ENCODE peak calls at places on chromosome 10, in seven cellular contexts. J is ELR; Q is WTC11; Z is lower leg skin; F is stimulated activated CD8-positive, alpha-beta memory T cell treated with anti-CD3 and anti-CD28 coated beads, Interleukin-4, amount 100 ng/mL, for 1 hour; G is tibial artery; R is GM20000. D is an unnamed sample.

GRCh38 chr10:49831352-49832040 is 69.4 kb upstream of the OGDHL start:
- DNase-seq in R (no peak), Q (peak), G (no peak), J (peak), F (no peak), Z (no peak), D (no peak)

GRCh38 chr10:24518981-24519597 is 204.6 kb downstream of the ARHGAP21 start:
- DNase-seq in R (peak), Z (no peak), G (peak), J (peak), Q (peak), F (no peak), D (no peak)

GRCh38 chr10:62019013-62019684 is 117.7 kb downstream of the ARID5B start:
- DNase-seq in R (no peak), Z (no peak), G (no peak), J (no peak), Q (no peak), F (no peak), D (no peak)

GRCh38 chr10:73750807-73751206 is 6.6 kb downstream of the SEC24C start:
- DNase-seq in G (no peak), Q (no peak), R (no peak), F (no peak), Z (no peak), J (no peak), D (no peak)

GRCh38 chr10:77631241-77631640 is 6.4 kb downstream of the KCNMA1 start:
- DNase-seq in Z (no peak), R (no peak), J (no peak), F (no peak), Q (no peak), G (peak), D (no peak)

GRCh38 chr10:102931643-102932042 is 13.5 kb downstream of the CNNM2 start:
- DNase-seq in Q (no peak), F (no peak), J (peak), G (no peak), Z (no peak), R (no peak), D (no peak)

GRCh38 chr10:59382831-59383295 is 20.5 kb upstream of the FAM13C start:
- DNase-seq in G (no peak), R (no peak), F (no peak), Q (no peak), Z (no peak), J (no peak), D (no peak)

GRCh38 chr10:25175527-25176420 is 973 bp downstream of the GPR158 start:
- DNase-seq in Q (peak), F (no peak), J (no peak), Z (no peak), R (no peak), G (no peak), D (no peak)

GRCh38 chr10:131128731-131129130 is 182.8 kb downstream of the TCERG1L start:
- DNase-seq in G (no peak), J (no peak), F (no peak), R (no peak), Q (no peak), Z (no peak), D (no peak)

GRCh38 chr10:68992721-68993440 is 4.3 kb downstream of the KIFBP start:
- DNase-seq in J (peak), R (no peak), G (peak), F (no peak), Z (no peak), Q (no peak), D (no peak)

GRCh38 chr10:22243321-22243720 is 25.5 kb upstream of the EBLN1 start:
- DNase-seq in R (no peak), Z (no peak), Q (no peak), F (no peak), G (no peak), J (no peak), D (no peak)

GRCh38 chr10:68067508-68067907 is 7.6 kb downstream of the HERC4 start:
- DNase-seq in Z (no peak), J (no peak), G (no peak), Q (no peak), R (no peak), F (no peak), D (no peak)

GRCh38 chr10:78685466-78686163 is 383.2 kb upstream of the ZMIZ1 start:
- DNase-seq in J (peak), Z (no peak), F (no peak), R (no peak), G (no peak), Q (no peak), D (no peak)

GRCh38 chr10:79038841-79039201 is 29.9 kb upstream of the ZMIZ1 start:
- DNase-seq in R (no peak), G (peak), Q (peak), J (no peak), F (no peak), Z (peak), D (no peak)

GRCh38 chr10:61503051-61503450 is 49.9 kb upstream of the TMEM26 start:
- DNase-seq in J (peak), R (no peak), Q (no peak), F (no peak), G (no peak), Z (no peak), D (no peak)

GRCh38 chr10:97000487-97001182 is 168.5 kb downstream of the LCOR start:
- DNase-seq in Q (peak), R (no peak), J (no peak), F (no peak), G (no peak), Z (no peak), D (no peak)

GRCh38 chr10:92419740-92420553 is 129.0 kb downstream of the MARCHF5 start:
- DNase-seq in J (peak), Z (no peak), G (peak), R (peak), Q (peak), F (no peak), D (no peak)

GRCh38 chr10:119667562-119668328 is 16.6 kb downstream of the BAG3 start:
- DNase-seq in J (peak), R (no peak), Z (peak), F (no peak), G (peak), Q (no peak), D (no peak)

GRCh38 chr10:61283066-61283465 is 170.1 kb downstream of the TMEM26 start:
- DNase-seq in J (peak), F (no peak), Z (no peak), G (no peak), R (no peak), Q (no peak), D (no peak)

GRCh38 chr10:132158810-132159209 is 27.9 kb upstream of the DPYSL4 start:
- DNase-seq in Z (no peak), F (no peak), J (no peak), R (no peak), Q (no peak), G (no peak), D (no peak)

GRCh38 chr10:48976208-48976607 is 36.6 kb upstream of the LRRC18 start:
- DNase-seq in Z (no peak), F (no peak), G (no peak), J (peak), R (no peak), Q (peak), D (no peak)

GRCh38 chr10:46288601-46289206 is 1.9 kb downstream of the ANTXRL start:
- DNase-seq in G (no peak), J (no peak), R (no peak), Q (no peak), Z (peak), F (no peak), D (no peak)

GRCh38 chr10:9038146-9038714 is 983.7 kb downstream of the GATA3 start:
- DNase-seq in J (no peak), Z (no peak), Q (no peak), F (no peak), G (no peak), R (no peak), D (no peak)

GRCh38 chr10:27743736-27744477 is 1.7 kb downstream of the MKX start:
- DNase-seq in R (no peak), Q (peak), J (peak), G (peak), F (no peak), Z (peak), D (no peak)

GRCh38 chr10:133226251-133226808 is 3.7 kb upstream of the UTF1 start:
- DNase-seq in R (no peak), Z (no peak), G (no peak), J (no peak), F (no peak), Q (no peak), D (no peak)

GRCh38 chr10:11104772-11105675 is 87.4 kb downstream of the CELF2 start:
- DNase-seq in F (no peak), Z (no peak), J (no peak), G (no peak), R (peak), Q (no peak), D (no peak)

GRCh38 chr10:79159141-79159619 is 90.4 kb downstream of the ZMIZ1 start:
- DNase-seq in J (peak), Q (no peak), G (peak), Z (no peak), R (no peak), F (no peak), D (no peak)

GRCh38 chr10:92714152-92714836 is 24.5 kb downstream of the HHEX start:
- DNase-seq in Q (no peak), F (no peak), R (no peak), Z (no peak), G (no peak), J (no peak), D (no peak)

GRCh38 chr10:127991543-127992255 is 84.8 kb downstream of the PTPRE start:
- DNase-seq in R (no peak), J (peak), F (no peak), Q (no peak), G (no peak), Z (no peak), D (no peak)

GRCh38 chr10:28463676-28464395 is 69.1 kb upstream of the WAC start:
- DNase-seq in Q (no peak), Z (no peak), R (no peak), F (no peak), J (no peak), G (no peak), D (no peak)

GRCh38 chr10:29735628-29736324 is 101.0 kb upstream of the SVIL start:
- DNase-seq in Z (peak), R (peak), F (peak), Q (peak), J (peak), G (peak), D (peak)

GRCh38 chr10:44908936-44909335 is 2.2 kb upstream of the TMEM72 start:
- DNase-seq in Q (no peak), Z (no peak), J (no peak), G (no peak), R (no peak), F (no peak), D (no peak)

GRCh38 chr10:28909875-28910274 is 232.6 kb downstream of the BAMBI start:
- DNase-seq in F (no peak), G (no peak), Z (no peak), R (no peak), Q (no peak), J (no peak), D (no peak)

GRCh38 chr10:123552760-123553554 is 113.2 kb upstream of the GPR26 start:
- DNase-seq in R (peak), J (no peak), Z (peak), F (no peak), G (no peak), Q (no peak), D (no peak)

GRCh38 chr10:43120948-43121290 is 17.3 kb upstream of the CSGALNACT2 start:
- DNase-seq in Z (peak), G (peak), F (no peak), J (peak), R (peak), Q (no peak), D (peak)

GRCh38 chr10:93813507-93814465 is 56.0 kb downstream of the LGI1 start:
- DNase-seq in J (peak), R (peak), G (peak), Z (no peak), F (no peak), Q (peak), D (peak)